ENCODE peak calls at places on chromosomes 7 and 10, in five cellular contexts. One of them, this sample, is unnamed. For H3K36me3 and H3K4me1, the result is how much of the 10 kb centered on the place peaks cover.

GRCh38 chr10:87605656-87606308 is 53.9 kb upstream of the PAPSS2 start:
- DNase-seq in psoas muscle: no peak
- DNase-seq in IMR-90: no peak
- DNase-seq in OCI-LY7: no peak
- DNase-seq in PC-3: no peak
- DNase-seq in this sample: no peak

GRCh38 chr10:132036153-132036886 is 29.4 kb upstream of the JAKMIP3 start:
- DNase-seq in OCI-LY7: no peak
- DNase-seq in psoas muscle: peak
- DNase-seq in PC-3: no peak
- DNase-seq in IMR-90: no peak
- DNase-seq in this sample: no peak

GRCh38 chr10:117137031-117137910 is 799 bp downstream of the VAX1 start:
- DNase-seq in psoas muscle: no peak
- DNase-seq in PC-3: peak
- DNase-seq in OCI-LY7: no peak
- DNase-seq in IMR-90: no peak
- DNase-seq in this sample: peak

GRCh38 chr10:99532687-99533495 is at the start of gene NKX2-3:
- DNase-seq in psoas muscle: peak
- DNase-seq in OCI-LY7: no peak
- DNase-seq in IMR-90: peak
- DNase-seq in PC-3: peak
- DNase-seq in this sample: no peak

GRCh38 chr7:127512587-127512986 is 72.8 kb downstream of the GCC1 start:
- DNase-seq in OCI-LY7: no peak
- DNase-seq in PC-3: no peak
- DNase-seq in psoas muscle: no peak
- DNase-seq in IMR-90: no peak
- DNase-seq in this sample: no peak

GRCh38 chr10:69715156-69715898 is 85.3 kb downstream of the FAM241B start:
- DNase-seq in IMR-90: peak
- DNase-seq in psoas muscle: no peak
- DNase-seq in OCI-LY7: no peak
- DNase-seq in PC-3: peak
- DNase-seq in this sample: no peak

GRCh38 chr10:3803884-3804741 is 19.1 kb upstream of the KLF6 start:
- DNase-seq in OCI-LY7: peak
- DNase-seq in IMR-90: peak
- DNase-seq in PC-3: no peak
- DNase-seq in psoas muscle: no peak
- DNase-seq in this sample: no peak

GRCh38 chr7:151689196-151689971 is 169.7 kb upstream of the RHEB start:
- DNase-seq in OCI-LY7: no peak
- DNase-seq in PC-3: no peak
- DNase-seq in IMR-90: no peak
- DNase-seq in psoas muscle: peak
- DNase-seq in this sample: no peak

GRCh38 chr10:48614481-48615383 is 9.9 kb upstream of the ARHGAP22 start:
- DNase-seq in PC-3: peak
- DNase-seq in OCI-LY7: no peak
- DNase-seq in IMR-90: peak
- DNase-seq in psoas muscle: no peak
- DNase-seq in this sample: no peak

GRCh38 chr10:99430116-99430450 is 341 bp downstream of the GOT1 start:
- DNase-seq in PC-3: no peak
- DNase-seq in psoas muscle: no peak
- DNase-seq in IMR-90: no peak
- DNase-seq in OCI-LY7: peak
- DNase-seq in this sample: no peak

GRCh38 chr7:13257661-13258060 is 570.2 kb downstream of the ARL4A start:
- DNase-seq in PC-3: no peak
- DNase-seq in OCI-LY7: no peak
- DNase-seq in psoas muscle: no peak
- DNase-seq in IMR-90: no peak
- DNase-seq in this sample: no peak

GRCh38 chr7:36037121-36037662 is 115.9 kb upstream of the EEPD1 start:
- DNase-seq in IMR-90: peak
- DNase-seq in OCI-LY7: no peak
- DNase-seq in psoas muscle: peak
- DNase-seq in PC-3: peak
- DNase-seq in this sample: peak

GRCh38 chr7:15309891-15310290 is 251.9 kb downstream of the AGMO start:
- DNase-seq in OCI-LY7: no peak
- DNase-seq in psoas muscle: no peak
- DNase-seq in IMR-90: peak
- DNase-seq in PC-3: peak
- DNase-seq in this sample: no peak

GRCh38 chr10:52226448-52226847 is 87.6 kb upstream of the DKK1 start:
- DNase-seq in PC-3: peak
- DNase-seq in OCI-LY7: no peak
- DNase-seq in psoas muscle: no peak
- DNase-seq in IMR-90: peak
- DNase-seq in this sample: no peak

GRCh38 chr10:50622497-50623298 is 1.1 kb downstream of the SGMS1 start:
- DNase-seq in IMR-90: peak
- DNase-seq in OCI-LY7: peak
- DNase-seq in psoas muscle: peak
- DNase-seq in PC-3: peak
- DNase-seq in this sample: peak

GRCh38 chr7:48636391-48637015 is 287.8 kb upstream of the CDC14C start:
- DNase-seq in OCI-LY7: no peak
- DNase-seq in IMR-90: no peak
- DNase-seq in PC-3: peak
- DNase-seq in psoas muscle: no peak
- DNase-seq in this sample: no peak

GRCh38 chr7:76063114-76063513 is 15.2 kb downstream of the MDH2 start:
- DNase-seq in PC-3: no peak
- DNase-seq in OCI-LY7: no peak
- DNase-seq in psoas muscle: no peak
- DNase-seq in IMR-90: no peak
- DNase-seq in this sample: no peak

GRCh38 chr10:3828404-3829192 is 43.6 kb upstream of the KLF6 start:
- DNase-seq in OCI-LY7: peak
- DNase-seq in PC-3: peak
- DNase-seq in IMR-90: peak
- DNase-seq in psoas muscle: no peak
- DNase-seq in this sample: no peak

GRCh38 chr7:144787127-144787526 is 48.7 kb downstream of the TPK1 start:
- DNase-seq in PC-3: peak
- DNase-seq in OCI-LY7: peak
- DNase-seq in IMR-90: no peak
- DNase-seq in psoas muscle: no peak
- DNase-seq in this sample: no peak

GRCh38 chr10:17428616-17429097 is 25.7 kb downstream of the ST8SIA6 start:
- DNase-seq in OCI-LY7: no peak
- DNase-seq in IMR-90: no peak
- DNase-seq in PC-3: no peak
- DNase-seq in psoas muscle: no peak
- DNase-seq in this sample: no peak

GRCh38 chr7:134954197-134955082 is 31.9 kb upstream of the AGBL3 start:
- DNase-seq in IMR-90: peak
- DNase-seq in OCI-LY7: peak
- DNase-seq in psoas muscle: no peak
- DNase-seq in PC-3: peak
- DNase-seq in this sample: no peak

GRCh38 chr7:101688183-101688831 is 59.2 kb upstream of the MYL10 start:
- DNase-seq in OCI-LY7: peak
- DNase-seq in psoas muscle: peak
- DNase-seq in IMR-90: peak
- DNase-seq in PC-3: peak
- DNase-seq in this sample: peak

GRCh38 chr10:96366508-96366907 is 7.7 kb upstream of the OPALIN start:
- DNase-seq in psoas muscle: no peak
- DNase-seq in PC-3: peak
- DNase-seq in OCI-LY7: no peak
- DNase-seq in IMR-90: peak
- DNase-seq in this sample: no peak

GRCh38 chr7:1853619-1854520 is 183.8 kb downstream of the ELFN1 start:
- DNase-seq in IMR-90: no peak
- DNase-seq in psoas muscle: peak
- DNase-seq in PC-3: no peak
- DNase-seq in OCI-LY7: no peak
- DNase-seq in this sample: peak

GRCh38 chr7:98283127-98283886 is 1.8 kb downstream of the BRI3 start:
- DNase-seq in IMR-90: peak
- DNase-seq in OCI-LY7: no peak
- DNase-seq in psoas muscle: peak
- DNase-seq in PC-3: peak
- DNase-seq in this sample: peak

GRCh38 chr7:39480901-39481300 is 85.3 kb upstream of the YAE1 start:
- DNase-seq in PC-3: no peak
- DNase-seq in OCI-LY7: no peak
- DNase-seq in IMR-90: no peak
- DNase-seq in psoas muscle: no peak
- DNase-seq in this sample: no peak

GRCh38 chr10:107577226-107577625 is 412.7 kb upstream of the SORCS1 start:
- DNase-seq in OCI-LY7: no peak
- DNase-seq in psoas muscle: no peak
- DNase-seq in PC-3: no peak
- DNase-seq in IMR-90: no peak
- DNase-seq in this sample: no peak

GRCh38 chr10:45564303-45564959 is 108.1 kb downstream of the ZFAND4 start:
- DNase-seq in IMR-90: no peak
- DNase-seq in OCI-LY7: no peak
- DNase-seq in PC-3: no peak
- DNase-seq in psoas muscle: no peak
- DNase-seq in this sample: no peak

GRCh38 chr10:45569471-45569870 is 103.1 kb downstream of the ZFAND4 start:
- DNase-seq in PC-3: no peak
- DNase-seq in OCI-LY7: no peak
- DNase-seq in IMR-90: no peak
- DNase-seq in psoas muscle: no peak
- DNase-seq in this sample: no peak

GRCh38 chr10:45561952-45562351 is 110.6 kb downstream of the ZFAND4 start:
- DNase-seq in IMR-90: no peak
- DNase-seq in PC-3: no peak
- DNase-seq in OCI-LY7: no peak
- DNase-seq in psoas muscle: no peak
- DNase-seq in this sample: no peak

GRCh38 chr10:45566415-45566814 is 106.2 kb downstream of the ZFAND4 start:
- DNase-seq in PC-3: no peak
- DNase-seq in psoas muscle: no peak
- DNase-seq in OCI-LY7: no peak
- DNase-seq in IMR-90: no peak
- DNase-seq in this sample: no peak
- H3K4me3 ChIP-seq in PC-3: no peak
- H3K4me3 ChIP-seq in psoas muscle: no peak
- H3K4me3 ChIP-seq in OCI-LY7: no peak
- H3K4me3 ChIP-seq in IMR-90: no peak
- H3K4me3 ChIP-seq in this sample: no peak

DNA sequence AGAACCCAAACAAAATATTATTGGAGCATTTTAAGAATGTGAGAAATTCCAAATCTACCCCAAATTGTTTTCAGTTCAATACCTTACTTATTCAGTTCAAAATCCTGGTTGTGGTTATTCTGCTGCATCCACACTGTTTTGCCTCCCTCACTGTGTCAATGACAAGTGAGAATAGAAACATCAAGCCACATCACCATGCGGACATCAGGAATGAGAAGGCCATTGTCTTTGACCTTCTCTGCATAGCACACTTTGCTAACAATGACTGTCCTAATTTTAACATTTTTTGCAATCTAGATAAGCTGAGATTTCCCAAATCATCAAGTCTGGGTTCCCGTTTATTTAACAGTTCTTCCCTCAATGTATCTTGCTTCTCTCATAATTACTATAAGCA is 93.7 kb downstream of the ELAPOR2 start:
- DNase-seq in PC-3: no peak
- DNase-seq in OCI-LY7: no peak
- DNase-seq in psoas muscle: no peak
- DNase-seq in IMR-90: no peak
- DNase-seq in this sample: no peak
- H3K36me3 ChIP-seq in PC-3: under half
- H3K36me3 ChIP-seq in OCI-LY7: under half
- H3K36me3 ChIP-seq in psoas muscle: under half
- H3K36me3 ChIP-seq in IMR-90: under half
- H3K36me3 ChIP-seq in this sample: under half

DNA sequence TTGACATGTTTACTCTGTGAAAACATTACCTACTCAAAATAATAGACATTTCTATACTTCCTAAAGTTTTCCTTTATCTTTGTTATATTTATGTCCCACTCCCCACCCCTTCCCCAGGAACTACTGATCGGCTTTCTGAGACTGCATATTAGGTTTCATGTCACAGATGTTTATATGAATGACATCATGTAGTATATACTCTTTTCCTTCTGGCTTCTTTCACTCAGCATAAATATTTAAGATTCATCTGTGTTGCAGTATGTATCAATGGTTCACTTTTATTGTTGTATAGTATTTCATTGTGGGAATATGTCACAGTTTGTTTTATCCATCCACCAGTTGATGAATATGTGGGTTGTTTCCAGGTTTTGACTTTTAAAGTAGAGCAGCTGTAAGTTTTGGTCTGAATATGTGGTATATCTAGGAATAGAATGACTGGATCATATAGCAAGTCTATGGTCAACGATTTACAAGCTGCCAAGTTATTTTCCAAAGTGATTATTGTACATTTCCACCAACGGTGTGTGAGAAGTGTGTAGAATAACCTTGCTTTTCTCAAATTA is 73.8 kb upstream of the CAV2 start:
- DNase-seq in IMR-90: peak
- DNase-seq in PC-3: no peak
- DNase-seq in OCI-LY7: no peak
- DNase-seq in psoas muscle: no peak
- DNase-seq in this sample: no peak
- H3K4me1 ChIP-seq in IMR-90: under half
- H3K4me1 ChIP-seq in PC-3: under half
- H3K4me1 ChIP-seq in OCI-LY7: under half
- H3K4me1 ChIP-seq in psoas muscle: under half
- H3K4me1 ChIP-seq in this sample: under half

DNA sequence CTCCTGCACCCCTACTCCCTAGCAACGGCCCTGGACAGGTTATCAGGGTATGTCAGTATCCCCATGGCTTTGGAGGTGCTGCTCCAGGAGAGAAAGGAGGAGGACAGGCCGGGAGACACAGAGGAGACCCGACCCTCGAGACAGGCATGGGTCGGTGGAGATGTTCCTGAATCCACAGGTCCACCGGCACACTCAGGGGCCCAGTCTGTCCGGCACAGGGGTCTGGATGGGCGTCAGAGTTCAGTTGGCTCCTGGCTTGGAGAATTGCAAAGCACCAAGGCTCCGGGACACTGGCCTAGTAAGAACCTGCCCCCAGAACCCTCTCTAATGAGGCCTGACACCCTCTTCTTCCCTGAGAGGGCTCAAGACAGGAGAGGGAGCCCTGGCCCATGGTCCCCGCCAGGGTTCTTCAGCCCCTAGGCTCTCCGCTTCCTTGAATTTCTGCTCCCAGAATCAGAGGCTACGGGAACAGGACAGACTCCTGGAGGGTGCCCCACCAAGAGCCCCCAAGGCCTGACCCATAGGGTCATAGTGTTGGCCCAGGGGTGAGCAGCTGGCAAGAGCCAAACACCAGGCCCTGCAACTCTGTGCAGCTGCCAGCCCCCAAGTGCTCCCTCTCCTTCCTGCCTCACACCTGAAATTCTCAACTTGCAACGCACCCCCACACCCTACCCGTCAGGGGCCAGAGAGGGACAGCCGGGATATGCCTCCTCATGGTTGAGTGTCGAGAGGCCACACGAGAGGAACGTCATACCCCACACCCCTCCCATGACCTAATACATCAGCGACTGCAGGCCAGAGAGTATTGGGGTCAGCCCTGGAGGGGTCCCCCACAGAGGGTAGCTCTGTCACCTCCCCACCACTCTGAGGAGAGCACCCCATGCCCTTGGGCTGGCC is 5.5 kb upstream of the IRF5 start:
- DNase-seq in OCI-LY7: no peak
- DNase-seq in PC-3: no peak
- DNase-seq in IMR-90: no peak
- DNase-seq in psoas muscle: no peak
- DNase-seq in this sample: no peak
- H3K4me3 ChIP-seq in OCI-LY7: no peak
- H3K4me3 ChIP-seq in PC-3: no peak
- H3K4me3 ChIP-seq in IMR-90: no peak
- H3K4me3 ChIP-seq in psoas muscle: no peak
- H3K4me3 ChIP-seq in this sample: no peak

This sample was measured in tibial artery.